ENCODE peak calls at places on chromosomes 13 and 19, in six cellular contexts. One of them, this sample, is unnamed.

GRCh38 chr19:13997637-13997962 is 8.5 kb downstream of the RFX1 start:
- DNase-seq in GM06990: no peak
- DNase-seq in activated CD4-positive, alpha-beta T cell treated with anti-CD3 and anti-CD28 coated beads for 36 hours: no peak
- DNase-seq in stimulated activated naive CD4-positive, alpha-beta T cell treated with Interleukin-2 at 50 U/mL for 16 hours: no peak
- DNase-seq in nucleus accumbens: no peak
- DNase-seq in ELR: no peak
- DNase-seq in this sample: no peak

GRCh38 chr19:35549174-35549788 is 3.9 kb downstream of the TMEM147 start:
- DNase-seq in GM06990: peak
- DNase-seq in ELR: peak
- DNase-seq in stimulated activated naive CD4-positive, alpha-beta T cell treated with Interleukin-2 at 50 U/mL for 16 hours: peak
- DNase-seq in nucleus accumbens: no peak
- DNase-seq in activated CD4-positive, alpha-beta T cell treated with anti-CD3 and anti-CD28 coated beads for 36 hours: peak
- DNase-seq in this sample: peak

GRCh38 chr13:63190219-63190618 is 1774.6 kb upstream of the PCDH20 start:
- DNase-seq in GM06990: no peak
- DNase-seq in nucleus accumbens: no peak
- DNase-seq in ELR: peak
- DNase-seq in stimulated activated naive CD4-positive, alpha-beta T cell treated with Interleukin-2 at 50 U/mL for 16 hours: no peak
- DNase-seq in activated CD4-positive, alpha-beta T cell treated with anti-CD3 and anti-CD28 coated beads for 36 hours: no peak
- DNase-seq in this sample: no peak

GRCh38 chr13:33945477-33945876 is 127.5 kb downstream of the RFC3 start:
- DNase-seq in activated CD4-positive, alpha-beta T cell treated with anti-CD3 and anti-CD28 coated beads for 36 hours: no peak
- DNase-seq in ELR: no peak
- DNase-seq in GM06990: no peak
- DNase-seq in nucleus accumbens: no peak
- DNase-seq in stimulated activated naive CD4-positive, alpha-beta T cell treated with Interleukin-2 at 50 U/mL for 16 hours: no peak
- DNase-seq in this sample: no peak

GRCh38 chr13:76790519-76791289 is 95.5 kb downstream of the KCTD12 start:
- DNase-seq in stimulated activated naive CD4-positive, alpha-beta T cell treated with Interleukin-2 at 50 U/mL for 16 hours: no peak
- DNase-seq in GM06990: no peak
- DNase-seq in activated CD4-positive, alpha-beta T cell treated with anti-CD3 and anti-CD28 coated beads for 36 hours: no peak
- DNase-seq in nucleus accumbens: no peak
- DNase-seq in ELR: peak
- DNase-seq in this sample: no peak

GRCh38 chr13:90627813-90628212 is 719.7 kb upstream of the MIR17HG start:
- DNase-seq in ELR: no peak
- DNase-seq in nucleus accumbens: no peak
- DNase-seq in stimulated activated naive CD4-positive, alpha-beta T cell treated with Interleukin-2 at 50 U/mL for 16 hours: no peak
- DNase-seq in activated CD4-positive, alpha-beta T cell treated with anti-CD3 and anti-CD28 coated beads for 36 hours: no peak
- DNase-seq in GM06990: no peak
- DNase-seq in this sample: no peak

GRCh38 chr13:45107539-45107938 is 12.8 kb upstream of the GTF2F2 start:
- DNase-seq in nucleus accumbens: no peak
- DNase-seq in stimulated activated naive CD4-positive, alpha-beta T cell treated with Interleukin-2 at 50 U/mL for 16 hours: no peak
- DNase-seq in activated CD4-positive, alpha-beta T cell treated with anti-CD3 and anti-CD28 coated beads for 36 hours: no peak
- DNase-seq in ELR: no peak
- DNase-seq in GM06990: no peak
- DNase-seq in this sample: no peak

GRCh38 chr13:106163426-106163825 is 372.0 kb downstream of the EFNB2 start:
- DNase-seq in ELR: peak
- DNase-seq in stimulated activated naive CD4-positive, alpha-beta T cell treated with Interleukin-2 at 50 U/mL for 16 hours: no peak
- DNase-seq in activated CD4-positive, alpha-beta T cell treated with anti-CD3 and anti-CD28 coated beads for 36 hours: no peak
- DNase-seq in GM06990: no peak
- DNase-seq in nucleus accumbens: no peak
- DNase-seq in this sample: no peak

GRCh38 chr19:46162731-46163130 is 14.7 kb downstream of the IGFL2 start:
- DNase-seq in nucleus accumbens: no peak
- DNase-seq in ELR: no peak
- DNase-seq in GM06990: no peak
- DNase-seq in stimulated activated naive CD4-positive, alpha-beta T cell treated with Interleukin-2 at 50 U/mL for 16 hours: no peak
- DNase-seq in activated CD4-positive, alpha-beta T cell treated with anti-CD3 and anti-CD28 coated beads for 36 hours: no peak
- DNase-seq in this sample: no peak

This sample was measured in H9.